ENCODE peak calls at places on chromosome 21, in eight cellular contexts. J is dorsolateral prefrontal cortex, Q is fibroblast of the aortic adventitia, Y is hepatocyte, P is astrocyte of the spinal cord, U is neural progenitor cell, S is stomach, A is PC-3. N is an unnamed sample.

GRCh38 chr21:40043423-40043822 is 176.2 kb downstream of the PCP4 start:
- DNase-seq in P (no peak), A (no peak), J (no peak), U (no peak), Y (no peak), S (no peak), Q (no peak), N (no peak)

GRCh38 chr21:28280611-28281010 is 712.1 kb downstream of the LTN1 start:
- DNase-seq in A (no peak), J (no peak), S (no peak), P (no peak), Q (no peak), Y (no peak), U (no peak), N (no peak)

GRCh38 chr21:27831821-27832569 is 865.1 kb upstream of the ADAMTS5 start:
- DNase-seq in A (no peak), P (peak), Y (no peak), J (no peak), S (no peak), Q (peak), U (no peak), N (peak)

GRCh38 chr21:19076031-19076430 is 672.4 kb upstream of the TMPRSS15 start:
- DNase-seq in S (no peak), P (no peak), A (no peak), Q (no peak), Y (no peak), J (no peak), U (no peak), N (no peak)

GRCh38 chr21:27814226-27814625 is 847.3 kb upstream of the ADAMTS5 start:
- DNase-seq in J (no peak), Y (no peak), A (no peak), S (no peak), Q (no peak), U (no peak), P (no peak), N (no peak)

GRCh38 chr21:37233551-37234146 is 33.5 kb downstream of the VPS26C start:
- DNase-seq in S (no peak), A (no peak), Q (no peak), U (no peak), Y (no peak), P (no peak), J (no peak), N (no peak)

GRCh38 chr21:36721817-36722216 is 22.9 kb downstream of the SIM2 start:
- DNase-seq in A (no peak), P (no peak), S (peak), Y (no peak), Q (no peak), U (no peak), J (no peak), N (no peak)

GRCh38 chr21:43362306-43362927 is 64.5 kb downstream of the SIK1 start:
- DNase-seq in S (peak), Q (peak), J (peak), A (no peak), Y (peak), P (peak), U (peak), N (peak)

GRCh38 chr21:43764576-43765495 is 11.3 kb downstream of the CSTB start:
- DNase-seq in P (peak), J (no peak), Q (peak), A (peak), S (no peak), Y (no peak), U (no peak), N (no peak)

GRCh38 chr21:42044871-42045495 is 26.1 kb upstream of the UMODL1 start:
- DNase-seq in A (peak), J (no peak), P (no peak), S (no peak), Q (no peak), Y (no peak), U (no peak), N (no peak)

GRCh38 chr21:26441081-26441610 is 131.9 kb downstream of the CYYR1 start:
- DNase-seq in J (no peak), Q (no peak), U (no peak), P (no peak), A (no peak), Y (no peak), S (no peak), N (no peak)

GRCh38 chr21:26120833-26121232 is 49.7 kb downstream of the APP start:
- DNase-seq in S (no peak), P (no peak), U (no peak), J (no peak), Y (no peak), Q (no peak), A (no peak), N (peak)

GRCh38 chr21:44477712-44478111 is 22.4 kb downstream of the LRRC3 start:
- DNase-seq in A (no peak), U (no peak), Y (no peak), Q (no peak), P (no peak), S (no peak), J (no peak), N (no peak)

GRCh38 chr21:36330904-36331303 is 10.9 kb downstream of the MORC3 start:
- DNase-seq in J (peak), Q (peak), P (peak), S (peak), Y (peak), U (peak), A (peak), N (peak)

GRCh38 chr21:28727809-28728208 is 264.9 kb downstream of the LTN1 start:
- DNase-seq in Q (no peak), P (no peak), U (no peak), A (no peak), Y (no peak), S (no peak), J (no peak), N (no peak)

GRCh38 chr21:44704636-44705001 is 6.8 kb downstream of the TSPEAR start:
- DNase-seq in Q (no peak), U (no peak), Y (no peak), P (no peak), A (no peak), S (no peak), J (no peak), N (no peak)

GRCh38 chr21:36079010-36079649 is 9.3 kb downstream of the CBR1 start:
- DNase-seq in Y (no peak), U (no peak), A (no peak), P (no peak), Q (no peak), J (no peak), S (peak), N (no peak)

GRCh38 chr21:45883090-45883489 is 98.5 kb upstream of the COL6A1 start:
- DNase-seq in S (no peak), U (no peak), Y (no peak), Q (no peak), A (no peak), P (no peak), J (no peak), N (no peak)

GRCh38 chr21:45882641-45883040 is 98.9 kb upstream of the COL6A1 start:
- DNase-seq in Y (no peak), U (no peak), Q (no peak), S (no peak), J (no peak), P (no peak), A (no peak), N (no peak)

GRCh38 chr21:45877160-45877438 is 104.5 kb upstream of the COL6A1 start:
- DNase-seq in Y (no peak), Q (no peak), U (no peak), P (no peak), S (no peak), J (no peak), A (no peak), N (no peak)

GRCh38 chr21:45877821-45878469 is 103.6 kb upstream of the COL6A1 start:
- DNase-seq in A (no peak), Q (no peak), U (no peak), P (peak), J (no peak), Y (no peak), S (no peak), N (no peak)

GRCh38 chr21:45880097-45881068 is 101.2 kb upstream of the COL6A1 start:
- DNase-seq in J (peak), A (peak), U (peak), Y (peak), S (peak), P (peak), Q (peak), N (peak)
- TF ChIP-seq CTCF in J (peak), A (peak), U (peak), Y (peak), S (peak), P (peak), Q (peak), N (peak)

DNA sequence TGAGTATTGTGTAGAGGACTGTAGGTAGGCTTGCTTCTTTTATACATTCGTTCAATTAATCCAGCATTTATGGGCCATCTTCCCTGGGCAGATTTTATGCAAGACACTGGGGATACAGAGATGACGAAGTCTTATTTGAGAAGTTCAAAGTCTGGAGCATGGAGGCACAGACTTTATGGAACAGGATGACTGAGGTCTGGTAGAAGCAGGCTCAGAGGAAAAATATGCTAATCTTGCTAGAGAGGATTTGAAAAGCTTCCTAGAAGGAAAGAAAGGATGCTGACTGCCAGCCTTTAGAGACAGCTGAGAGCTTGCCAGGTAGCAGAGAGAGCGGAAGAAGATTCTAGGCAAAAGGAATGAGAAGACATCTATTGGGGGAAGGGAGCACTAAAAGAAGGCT is 75.5 kb upstream of the ATP5PO start:
- DNase-seq in Y (no peak), U (no peak), Q (peak), A (no peak), S (no peak), P (no peak), J (no peak), N (no peak)
- H3K4me3 ChIP-seq in Y (no peak), U (no peak), Q (no peak), A (no peak), S (no peak), P (no peak), J (no peak), N (no peak)

GRCh38 chr21:16519012-16519411 is 789.2 kb downstream of the USP25 start:
- DNase-seq in Q (peak), Y (no peak), A (no peak), P (no peak), S (no peak), U (no peak), J (no peak), N (no peak)
- TF ChIP-seq CTCF in Q (no peak), Y (no peak), A (no peak), P (no peak), S (no peak), U (no peak), J (no peak), N (no peak)

GRCh38 chr21:16310191-16310590 is 580.4 kb downstream of the USP25 start:
- DNase-seq in P (peak), J (no peak), Q (no peak), A (no peak), U (no peak), Y (no peak), S (no peak), N (no peak)

GRCh38 chr21:16307256-16307655 is 577.5 kb downstream of the USP25 start:
- DNase-seq in A (no peak), U (no peak), Q (peak), Y (no peak), J (no peak), S (no peak), P (peak), N (no peak)

GRCh38 chr21:16309250-16309971 is 579.6 kb downstream of the USP25 start:
- DNase-seq in A (no peak), Q (no peak), U (peak), S (no peak), Y (no peak), J (no peak), P (peak), N (no peak)

GRCh38 chr21:16305686-16306085 is 575.9 kb downstream of the USP25 start:
- DNase-seq in P (peak), S (no peak), J (no peak), A (no peak), Y (no peak), Q (peak), U (peak), N (peak)

GRCh38 chr21:16308269-16308668 is 578.5 kb downstream of the USP25 start:
- DNase-seq in J (no peak), S (no peak), U (no peak), Y (no peak), Q (peak), A (no peak), P (peak), N (peak)
- H3K4me3 ChIP-seq in J (peak), S (no peak), U (no peak), Y (no peak), Q (peak), A (no peak), P (peak), N (peak)

GRCh38 chr21:32112194-32112593 is 166.7 kb downstream of the MIS18A start:
- DNase-seq in U (no peak), Y (no peak), S (no peak), P (no peak), J (no peak), Q (no peak), A (no peak), N (no peak)

GRCh38 chr21:32119389-32119788 is 159.5 kb downstream of the MIS18A start:
- DNase-seq in Y (no peak), A (no peak), U (no peak), P (no peak), S (no peak), Q (no peak), J (no peak), N (no peak)

GRCh38 chr21:32120231-32120630 is 158.6 kb downstream of the MIS18A start:
- DNase-seq in P (no peak), S (no peak), J (no peak), U (no peak), Q (no peak), A (no peak), Y (no peak), N (no peak)

GRCh38 chr21:32113486-32113885 is 165.4 kb downstream of the MIS18A start:
- DNase-seq in P (no peak), A (no peak), U (no peak), Q (no peak), S (no peak), Y (no peak), J (no peak), N (no peak)

GRCh38 chr21:32114434-32115063 is 164.3 kb downstream of the MIS18A start:
- DNase-seq in S (no peak), A (no peak), U (no peak), P (no peak), Q (no peak), J (no peak), Y (no peak), N (no peak)
- TF ChIP-seq CTCF in S (no peak), A (no peak), U (no peak), P (no peak), Q (no peak), J (no peak), Y (no peak), N (no peak)

DNA sequence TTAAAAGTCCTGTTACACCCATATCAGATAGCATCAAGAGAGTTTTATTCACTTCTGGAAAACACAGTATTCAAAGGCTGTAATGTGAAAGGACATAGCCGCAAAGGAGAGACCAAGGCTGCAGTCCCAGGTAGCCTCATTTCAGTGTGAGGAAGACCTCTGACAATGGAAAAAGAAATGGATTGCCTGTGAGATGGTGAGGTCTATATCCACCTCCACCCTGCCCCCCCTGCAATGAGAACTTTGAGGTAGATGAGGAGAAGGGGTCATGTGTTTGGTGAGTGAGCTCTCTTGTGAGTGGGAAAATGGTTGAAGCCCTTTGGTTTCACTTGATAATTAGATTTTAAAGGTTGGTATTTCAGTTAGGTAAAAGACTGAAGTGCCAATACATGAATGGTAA is 3.5 kb downstream of the MRPS6 start:
- DNase-seq in S (no peak), J (no peak), P (no peak), A (no peak), U (no peak), Q (no peak), Y (no peak), N (no peak)
- H3K4me3 ChIP-seq in S (no peak), J (no peak), P (no peak), A (no peak), U (peak), Q (no peak), Y (no peak), N (no peak)

GRCh38 chr21:38498057-38498833 is at the start of gene ERG:
- DNase-seq in Q (no peak), A (no peak), U (no peak), Y (no peak), P (no peak), S (no peak), J (no peak), N (no peak)

GRCh38 chr21:38503588-38503987 is 5.3 kb upstream of the ERG start:
- DNase-seq in J (no peak), A (no peak), Y (no peak), Q (peak), S (no peak), U (no peak), P (peak), N (peak)

GRCh38 chr21:38496224-38496623 is 2.1 kb downstream of the ERG start:
- DNase-seq in A (no peak), Y (no peak), J (no peak), U (no peak), S (no peak), P (no peak), Q (no peak), N (no peak)

GRCh38 chr21:38499296-38499695 is 1.0 kb upstream of the ERG start:
- DNase-seq in Y (no peak), S (no peak), P (no peak), Q (peak), U (no peak), A (no peak), J (no peak), N (peak)

DNA sequence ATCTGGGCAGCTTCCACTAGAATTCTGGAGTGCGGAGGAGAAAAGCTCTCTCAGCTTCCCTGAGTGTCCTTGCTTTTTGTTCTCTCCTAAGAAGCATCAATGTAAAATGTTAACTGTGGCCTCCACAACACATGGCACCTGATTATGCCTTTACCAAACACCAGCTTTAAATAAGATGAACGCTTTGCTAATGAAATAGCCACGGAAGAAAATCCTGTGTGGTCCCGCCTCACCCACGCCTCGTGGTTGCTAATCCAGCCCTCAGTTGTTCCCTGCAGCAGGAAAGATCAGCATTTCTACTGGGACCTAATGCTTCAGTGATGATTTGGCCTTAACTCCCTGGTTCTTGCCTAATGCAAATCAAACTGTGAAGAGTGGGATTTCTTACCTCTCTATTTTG is 1.8 kb upstream of the ERG start:
- DNase-seq in A (no peak), P (no peak), Y (no peak), U (no peak), J (no peak), S (no peak), Q (no peak), N (no peak)
- TF ChIP-seq CTCF in A (no peak), P (no peak), Y (no peak), U (no peak), J (no peak), S (no peak), Q (no peak), N (no peak)